ENCODE peak calls at places on chromosomes 1 and 21, in seven cellular contexts. One of them, this sample, is unnamed.

GRCh38 chr1:15578921-15579682 is 5.7 kb downstream of the AGMAT start:
- DNase-seq in trophoblast cell: no peak
- DNase-seq in neuronal stem cell: no peak
- DNase-seq in IMR-90: no peak
- DNase-seq in H1: no peak
- DNase-seq in mesendoderm: no peak
- DNase-seq in mesenchymal stem cell: no peak
- DNase-seq in this sample: no peak

GRCh38 chr21:17045214-17045835 is 467.5 kb upstream of the CXADR start:
- DNase-seq in mesendoderm: peak
- DNase-seq in H1: no peak
- DNase-seq in IMR-90: peak
- DNase-seq in mesenchymal stem cell: peak
- DNase-seq in neuronal stem cell: no peak
- DNase-seq in trophoblast cell: no peak
- DNase-seq in this sample: no peak

GRCh38 chr1:172254521-172255222 is 165.8 kb upstream of the C1orf105 start:
- DNase-seq in IMR-90: peak
- DNase-seq in neuronal stem cell: no peak
- DNase-seq in mesendoderm: peak
- DNase-seq in mesenchymal stem cell: peak
- DNase-seq in H1: no peak
- DNase-seq in trophoblast cell: no peak
- DNase-seq in this sample: no peak

GRCh38 chr1:226738421-226738994 is 574 bp downstream of the ITPKB start:
- DNase-seq in trophoblast cell: no peak
- DNase-seq in neuronal stem cell: no peak
- DNase-seq in IMR-90: peak
- DNase-seq in mesenchymal stem cell: peak
- DNase-seq in H1: no peak
- DNase-seq in mesendoderm: peak
- DNase-seq in this sample: peak

GRCh38 chr1:35264861-35265260 is 3.6 kb upstream of the ZMYM4 start:
- DNase-seq in mesenchymal stem cell: peak
- DNase-seq in IMR-90: peak
- DNase-seq in neuronal stem cell: no peak
- DNase-seq in mesendoderm: peak
- DNase-seq in H1: no peak
- DNase-seq in trophoblast cell: no peak
- DNase-seq in this sample: peak

GRCh38 chr1:103265551-103265950 is 157.2 kb upstream of the COL11A1 start:
- DNase-seq in mesendoderm: no peak
- DNase-seq in neuronal stem cell: peak
- DNase-seq in trophoblast cell: no peak
- DNase-seq in mesenchymal stem cell: peak
- DNase-seq in IMR-90: peak
- DNase-seq in H1: no peak
- DNase-seq in this sample: no peak

GRCh38 chr1:47656719-47657685 is 219.2 kb downstream of the FOXD2 start:
- DNase-seq in H1: no peak
- DNase-seq in IMR-90: peak
- DNase-seq in trophoblast cell: no peak
- DNase-seq in mesenchymal stem cell: no peak
- DNase-seq in mesendoderm: no peak
- DNase-seq in neuronal stem cell: no peak
- DNase-seq in this sample: peak

GRCh38 chr1:151756291-151756690 is 7.0 kb downstream of the MRPL9 start:
- DNase-seq in mesendoderm: no peak
- DNase-seq in H1: no peak
- DNase-seq in trophoblast cell: no peak
- DNase-seq in neuronal stem cell: no peak
- DNase-seq in IMR-90: peak
- DNase-seq in mesenchymal stem cell: peak
- DNase-seq in this sample: no peak

GRCh38 chr1:211198111-211198510 is 61.1 kb upstream of the RCOR3 start:
- DNase-seq in neuronal stem cell: no peak
- DNase-seq in mesenchymal stem cell: peak
- DNase-seq in IMR-90: peak
- DNase-seq in trophoblast cell: no peak
- DNase-seq in H1: no peak
- DNase-seq in mesendoderm: no peak
- DNase-seq in this sample: no peak

GRCh38 chr1:110875216-110875731 is 2.3 kb downstream of the CD53 start:
- DNase-seq in IMR-90: no peak
- DNase-seq in mesenchymal stem cell: no peak
- DNase-seq in mesendoderm: no peak
- DNase-seq in trophoblast cell: no peak
- DNase-seq in neuronal stem cell: no peak
- DNase-seq in H1: no peak
- DNase-seq in this sample: no peak

GRCh38 chr1:109509176-109510134 is at the start of gene AMIGO1:
- DNase-seq in H1: no peak
- DNase-seq in mesendoderm: peak
- DNase-seq in neuronal stem cell: peak
- DNase-seq in trophoblast cell: peak
- DNase-seq in IMR-90: peak
- DNase-seq in mesenchymal stem cell: peak
- DNase-seq in this sample: peak

GRCh38 chr1:220817907-220818306 is 31.2 kb downstream of the MTARC1 start:
- DNase-seq in H1: no peak
- DNase-seq in mesenchymal stem cell: peak
- DNase-seq in IMR-90: peak
- DNase-seq in mesendoderm: no peak
- DNase-seq in trophoblast cell: no peak
- DNase-seq in neuronal stem cell: no peak
- DNase-seq in this sample: no peak

GRCh38 chr1:5999711-6000443 is 7.7 kb upstream of the NPHP4 start:
- DNase-seq in mesenchymal stem cell: no peak
- DNase-seq in trophoblast cell: no peak
- DNase-seq in H1: no peak
- DNase-seq in mesendoderm: no peak
- DNase-seq in neuronal stem cell: no peak
- DNase-seq in IMR-90: no peak
- DNase-seq in this sample: no peak

GRCh38 chr1:2226525-2227340 is 1.4 kb upstream of the SKI start:
- DNase-seq in trophoblast cell: no peak
- DNase-seq in mesenchymal stem cell: no peak
- DNase-seq in IMR-90: no peak
- DNase-seq in mesendoderm: no peak
- DNase-seq in neuronal stem cell: no peak
- DNase-seq in H1: no peak
- DNase-seq in this sample: no peak

GRCh38 chr1:90211101-90211500 is 216.2 kb downstream of the ZNF326 start:
- DNase-seq in trophoblast cell: no peak
- DNase-seq in mesendoderm: peak
- DNase-seq in IMR-90: no peak
- DNase-seq in mesenchymal stem cell: no peak
- DNase-seq in neuronal stem cell: no peak
- DNase-seq in H1: no peak
- DNase-seq in this sample: no peak

GRCh38 chr1:19804786-19805390 is 5.2 kb upstream of the TMCO4 start:
- DNase-seq in H1: no peak
- DNase-seq in mesendoderm: no peak
- DNase-seq in mesenchymal stem cell: no peak
- DNase-seq in trophoblast cell: no peak
- DNase-seq in neuronal stem cell: no peak
- DNase-seq in IMR-90: no peak
- DNase-seq in this sample: no peak

GRCh38 chr1:88731475-88731874 is 47.4 kb downstream of the PKN2 start:
- DNase-seq in IMR-90: peak
- DNase-seq in trophoblast cell: no peak
- DNase-seq in H1: no peak
- DNase-seq in neuronal stem cell: no peak
- DNase-seq in mesenchymal stem cell: peak
- DNase-seq in mesendoderm: no peak
- DNase-seq in this sample: no peak

GRCh38 chr1:28822779-28823178 is 10.8 kb downstream of the OPRD1 start:
- DNase-seq in IMR-90: no peak
- DNase-seq in mesenchymal stem cell: no peak
- DNase-seq in trophoblast cell: no peak
- DNase-seq in H1: no peak
- DNase-seq in neuronal stem cell: no peak
- DNase-seq in mesendoderm: no peak
- DNase-seq in this sample: no peak

GRCh38 chr1:37931148-37931492 is 15.7 kb downstream of the INPP5B start:
- DNase-seq in trophoblast cell: no peak
- DNase-seq in mesendoderm: no peak
- DNase-seq in mesenchymal stem cell: peak
- DNase-seq in IMR-90: no peak
- DNase-seq in H1: no peak
- DNase-seq in neuronal stem cell: no peak
- DNase-seq in this sample: no peak

GRCh38 chr1:244968431-244968830 is 104.1 kb upstream of the HNRNPU start:
- DNase-seq in trophoblast cell: peak
- DNase-seq in mesenchymal stem cell: peak
- DNase-seq in IMR-90: no peak
- DNase-seq in neuronal stem cell: peak
- DNase-seq in H1: no peak
- DNase-seq in mesendoderm: peak
- DNase-seq in this sample: peak

GRCh38 chr1:31376374-31377134 is 3.7 kb upstream of the FABP3 start:
- DNase-seq in H1: no peak
- DNase-seq in mesendoderm: peak
- DNase-seq in trophoblast cell: no peak
- DNase-seq in neuronal stem cell: peak
- DNase-seq in IMR-90: peak
- DNase-seq in mesenchymal stem cell: peak
- DNase-seq in this sample: peak

DNA sequence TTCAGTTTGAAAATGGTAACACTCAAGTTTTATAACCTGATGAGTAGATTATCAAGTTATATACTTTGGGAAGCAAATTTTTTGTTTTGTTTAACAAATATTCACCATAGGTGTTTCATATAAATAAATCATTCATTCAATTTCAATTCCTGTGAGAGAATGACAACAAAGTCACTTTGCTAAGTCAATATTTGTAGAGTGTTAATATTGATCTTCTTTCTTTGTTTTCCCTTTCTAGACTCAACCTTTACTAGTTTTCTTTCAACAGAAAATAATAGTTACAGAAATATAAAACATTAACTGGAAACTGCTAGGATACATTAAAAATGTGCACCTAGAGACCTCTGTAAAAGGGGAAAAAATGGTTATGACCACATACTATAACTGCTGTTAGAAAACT is 11.1 kb downstream of the EFCAB7 start:
- DNase-seq in neuronal stem cell: no peak
- DNase-seq in IMR-90: no peak
- DNase-seq in mesendoderm: no peak
- DNase-seq in mesenchymal stem cell: no peak
- DNase-seq in H1: no peak
- DNase-seq in trophoblast cell: no peak
- DNase-seq in this sample: no peak
- H3K23ac ChIP-seq in neuronal stem cell: no peak
- H3K23ac ChIP-seq in IMR-90: no peak
- H3K23ac ChIP-seq in mesendoderm: no peak
- H3K23ac ChIP-seq in mesenchymal stem cell: no peak
- H3K23ac ChIP-seq in H1: no peak
- H3K23ac ChIP-seq in trophoblast cell: no peak
- H3K23ac ChIP-seq in this sample: no peak

GRCh38 chr21:40652436-40652835 is 194.5 kb downstream of the DSCAM start:
- DNase-seq in mesendoderm: peak
- DNase-seq in neuronal stem cell: no peak
- DNase-seq in IMR-90: no peak
- DNase-seq in mesenchymal stem cell: no peak
- DNase-seq in H1: no peak
- DNase-seq in trophoblast cell: no peak
- DNase-seq in this sample: no peak
- H3K4ac ChIP-seq in mesendoderm: no peak
- H3K4ac ChIP-seq in neuronal stem cell: no peak
- H3K4ac ChIP-seq in IMR-90: no peak
- H3K4ac ChIP-seq in mesenchymal stem cell: no peak
- H3K4ac ChIP-seq in H1: no peak
- H3K4ac ChIP-seq in trophoblast cell: no peak
- H3K4ac ChIP-seq in this sample: no peak

DNA sequence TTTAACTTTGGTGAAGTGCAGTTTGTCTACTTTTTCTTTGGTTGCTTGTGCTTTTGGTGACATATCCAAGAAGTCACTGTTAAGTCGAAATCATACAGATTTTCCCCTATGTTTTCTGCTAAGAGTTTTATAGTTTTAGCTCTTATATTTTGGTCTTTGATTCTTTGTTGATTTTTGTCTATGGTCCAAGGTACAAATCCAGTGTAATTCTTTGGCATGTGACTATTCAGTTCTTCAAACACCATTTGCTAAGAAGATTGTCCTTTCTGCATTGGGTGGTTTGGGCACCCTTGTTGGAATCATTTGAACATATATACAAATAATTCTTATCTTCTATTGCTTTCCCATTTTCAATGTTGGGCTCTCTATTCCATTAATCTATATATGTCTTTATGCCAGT is 16.2 kb downstream of the HIPK1 start:
- DNase-seq in mesenchymal stem cell: no peak
- DNase-seq in mesendoderm: no peak
- DNase-seq in IMR-90: no peak
- DNase-seq in trophoblast cell: no peak
- DNase-seq in neuronal stem cell: no peak
- DNase-seq in H1: no peak
- DNase-seq in this sample: no peak
- H3K23ac ChIP-seq in mesenchymal stem cell: no peak
- H3K23ac ChIP-seq in mesendoderm: no peak
- H3K23ac ChIP-seq in IMR-90: no peak
- H3K23ac ChIP-seq in trophoblast cell: no peak
- H3K23ac ChIP-seq in neuronal stem cell: no peak
- H3K23ac ChIP-seq in H1: no peak
- H3K23ac ChIP-seq in this sample: no peak

DNA sequence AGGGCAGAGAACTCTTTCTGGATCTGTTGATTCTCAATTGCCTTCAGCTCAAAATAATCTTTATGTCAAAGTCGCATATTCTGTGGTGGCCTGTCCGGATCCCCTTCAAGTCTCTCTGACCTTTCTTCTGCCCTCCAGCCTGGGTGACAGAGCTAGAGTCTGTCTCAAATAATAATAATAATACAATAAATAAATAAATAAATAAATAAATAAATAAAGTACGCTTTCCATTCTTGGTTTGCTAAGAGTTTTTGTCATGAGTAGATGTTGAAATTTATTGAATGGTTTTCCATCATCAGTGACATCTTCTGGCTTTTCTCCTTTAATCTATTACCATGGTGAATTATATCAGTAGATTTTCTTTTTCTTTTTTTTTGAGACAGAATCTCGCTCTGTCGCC is 30.7 kb downstream of the ERRFI1 start:
- DNase-seq in H1: no peak
- DNase-seq in neuronal stem cell: no peak
- DNase-seq in trophoblast cell: no peak
- DNase-seq in mesenchymal stem cell: no peak
- DNase-seq in mesendoderm: no peak
- DNase-seq in IMR-90: no peak
- DNase-seq in this sample: no peak
- H3K4ac ChIP-seq in H1: no peak
- H3K4ac ChIP-seq in neuronal stem cell: no peak
- H3K4ac ChIP-seq in trophoblast cell: no peak
- H3K4ac ChIP-seq in mesenchymal stem cell: no peak
- H3K4ac ChIP-seq in mesendoderm: peak
- H3K4ac ChIP-seq in IMR-90: peak
- H3K4ac ChIP-seq in this sample: no peak

GRCh38 chr1:8136766-8137165 is 110.7 kb upstream of the ERRFI1 start:
- DNase-seq in H1: no peak
- DNase-seq in trophoblast cell: no peak
- DNase-seq in neuronal stem cell: no peak
- DNase-seq in IMR-90: no peak
- DNase-seq in mesenchymal stem cell: peak
- DNase-seq in mesendoderm: no peak
- DNase-seq in this sample: no peak
- H3K23ac ChIP-seq in H1: no peak
- H3K23ac ChIP-seq in trophoblast cell: no peak
- H3K23ac ChIP-seq in neuronal stem cell: no peak
- H3K23ac ChIP-seq in IMR-90: no peak
- H3K23ac ChIP-seq in mesenchymal stem cell: no peak
- H3K23ac ChIP-seq in mesendoderm: no peak
- H3K23ac ChIP-seq in this sample: no peak

GRCh38 chr1:207964195-207964966 is 53.5 kb upstream of the CD34 start:
- DNase-seq in IMR-90: no peak
- DNase-seq in neuronal stem cell: no peak
- DNase-seq in mesendoderm: no peak
- DNase-seq in mesenchymal stem cell: no peak
- DNase-seq in trophoblast cell: no peak
- DNase-seq in H1: no peak
- DNase-seq in this sample: no peak
- H3K4ac ChIP-seq in IMR-90: no peak
- H3K4ac ChIP-seq in neuronal stem cell: no peak
- H3K4ac ChIP-seq in mesendoderm: no peak
- H3K4ac ChIP-seq in mesenchymal stem cell: peak
- H3K4ac ChIP-seq in trophoblast cell: no peak
- H3K4ac ChIP-seq in H1: no peak
- H3K4ac ChIP-seq in this sample: no peak